ENCODE peak calls at places on chromosomes 13 and 19, in seven cellular contexts. D, Q, Y, F, S, G and E are unnamed samples.

GRCh38 chr13:110298566-110299321 is 8.2 kb downstream of the COL4A1 start:
- DNase-seq in S (no peak), Y (peak), G (no peak), F (no peak), D (no peak), Q (no peak), E (no peak)

GRCh38 chr13:94305934-94306333 is 173.5 kb downstream of the DCT start:
- DNase-seq in Q (no peak), F (no peak), S (no peak), G (no peak), Y (no peak), D (no peak), E (no peak)

GRCh38 chr19:55105237-55105636 is 12.2 kb downstream of the PPP1R12C start:
- DNase-seq in G (no peak), D (no peak), Q (no peak), S (no peak), Y (no peak), F (no peak), E (no peak)

GRCh38 chr13:28475916-28476725 is 18.8 kb downstream of the FLT1 start:
- DNase-seq in D (no peak), F (no peak), Q (no peak), G (no peak), S (no peak), Y (no peak), E (no peak)

GRCh38 chr13:36766295-36766694 is 52.7 kb upstream of the RFXAP start:
- DNase-seq in F (no peak), S (no peak), G (no peak), Y (no peak), Q (no peak), D (no peak), E (no peak)

GRCh38 chr13:23433171-23434153 is at the start of gene SACS:
- DNase-seq in D (no peak), Q (no peak), Y (no peak), F (no peak), S (no peak), G (no peak), E (no peak)

GRCh38 chr13:110398564-110399507 is 91.8 kb downstream of the COL4A2 start:
- DNase-seq in Q (no peak), G (no peak), F (no peak), S (no peak), Y (no peak), D (no peak), E (no peak)

GRCh38 chr19:34120846-34121639 is 51.3 kb upstream of the LSM14A start:
- DNase-seq in S (no peak), F (peak), G (no peak), Q (no peak), D (no peak), Y (no peak), E (peak)

GRCh38 chr19:3983936-3984583 is 1.2 kb downstream of the EEF2 start:
- DNase-seq in D (no peak), F (peak), Y (peak), G (peak), S (no peak), Q (no peak), E (no peak)

GRCh38 chr19:44725251-44725650 is 23.3 kb upstream of the BCL3 start:
- DNase-seq in G (peak), F (no peak), S (no peak), D (no peak), Y (no peak), Q (no peak), E (peak)

DNA sequence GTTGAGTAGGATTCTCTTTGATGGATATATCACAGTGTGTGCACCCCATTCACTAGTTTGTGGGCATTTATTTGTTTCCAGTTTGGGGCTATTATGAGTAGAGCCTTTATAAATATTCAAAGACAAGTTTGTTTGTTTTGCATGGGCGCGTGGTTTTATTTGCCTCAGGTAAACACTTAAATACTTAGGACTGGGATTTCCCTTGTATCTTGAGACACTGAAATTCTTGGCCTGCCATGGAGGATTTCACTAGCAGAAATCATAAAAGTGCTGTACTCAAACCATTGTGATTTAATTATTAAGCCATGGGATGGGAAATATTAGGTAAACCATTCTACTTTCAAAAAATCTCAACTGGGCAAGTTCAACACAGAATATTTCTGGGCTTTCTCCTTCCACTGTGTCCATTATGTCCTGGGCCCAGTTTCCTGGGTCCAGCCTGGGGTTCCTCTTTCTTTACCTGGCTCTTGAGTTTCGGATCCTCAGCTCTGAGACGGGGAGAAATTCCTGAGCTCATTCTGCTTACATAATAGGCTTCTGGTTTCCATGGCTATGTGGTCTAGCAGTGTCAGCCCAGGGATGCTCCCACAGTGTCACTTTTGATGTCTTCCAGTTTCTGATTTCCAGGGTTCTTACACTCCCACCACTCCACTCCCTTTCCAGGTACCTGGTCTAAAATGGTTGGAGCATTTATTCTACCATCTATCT is 14.4 kb downstream of the MYO16 start:
- DNase-seq in G (no peak), Y (no peak), S (no peak), F (no peak), D (no peak), Q (no peak), E (no peak)
- TF ChIP-seq CTCF in G (no peak), Y (no peak), S (no peak), F (no peak), D (no peak), Q (no peak), E (no peak)

DNA sequence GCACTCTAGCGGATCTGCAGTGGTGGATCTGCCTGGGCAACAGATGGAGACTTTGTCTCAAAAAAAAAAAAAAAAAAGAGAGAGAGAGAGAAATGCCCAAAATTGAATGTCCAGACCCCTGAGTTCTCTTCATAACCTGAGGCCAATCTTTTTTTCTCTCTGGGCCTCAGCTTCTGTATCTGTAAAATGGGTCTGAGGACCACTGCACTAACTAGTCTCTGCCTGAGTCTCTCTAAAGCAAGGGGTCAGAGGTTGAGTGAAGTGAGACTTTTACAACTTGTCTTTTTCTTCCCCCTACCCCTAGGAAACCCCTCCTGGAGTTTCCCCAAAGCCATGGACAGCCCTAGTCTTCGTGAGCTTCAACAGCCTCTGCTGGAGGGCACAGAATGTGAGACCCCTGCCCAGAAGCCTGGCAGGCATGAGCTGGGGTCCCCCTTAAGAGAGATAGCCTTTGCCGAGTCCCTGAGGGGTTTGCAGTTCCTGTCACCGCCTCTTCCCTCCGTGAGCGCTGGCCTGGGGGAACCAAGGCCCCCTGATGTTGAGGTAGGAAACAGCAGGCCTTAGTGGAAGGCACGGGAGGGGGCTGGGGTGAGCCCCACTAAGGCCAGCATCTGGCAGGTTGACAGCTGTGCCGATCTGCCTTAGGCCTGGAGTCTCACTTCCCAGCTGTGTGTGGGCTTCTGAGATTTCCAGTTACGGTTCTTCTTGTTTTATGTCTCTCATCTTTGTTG is 1.8 kb downstream of the TMEM91 start:
- DNase-seq in G (no peak), F (peak), Q (no peak), S (no peak), D (no peak), Y (no peak), E (no peak)
- TF ChIP-seq CTCF in G (no peak), F (peak), Q (no peak), S (peak), D (no peak), Y (no peak), E (no peak)

DNA sequence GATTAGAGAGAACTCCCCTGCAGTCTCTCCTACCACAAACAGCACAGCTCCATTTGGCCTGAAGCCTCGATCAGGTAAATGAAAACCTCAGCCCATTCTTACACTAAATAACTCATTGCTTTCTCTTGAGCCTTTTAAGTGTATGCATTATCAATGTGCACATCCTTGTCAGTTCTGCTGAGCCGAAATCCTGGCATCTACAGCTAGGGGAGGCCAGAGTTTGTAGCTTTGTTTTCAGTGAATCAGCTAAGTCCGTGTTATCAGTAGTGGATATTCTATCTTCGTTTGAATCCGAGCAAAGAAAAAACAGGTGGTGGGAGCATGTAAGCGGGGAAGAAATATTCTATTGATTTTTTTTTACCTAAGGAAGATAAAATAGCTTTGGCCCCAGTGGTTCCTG is 84.4 kb downstream of the ESD start:
- DNase-seq in D (no peak), Y (no peak), G (no peak), F (no peak), S (no peak), Q (no peak), E (no peak)
- TF ChIP-seq CTCF in D (no peak), Y (no peak), G (no peak), F (no peak), S (no peak), Q (no peak), E (no peak)

DNA sequence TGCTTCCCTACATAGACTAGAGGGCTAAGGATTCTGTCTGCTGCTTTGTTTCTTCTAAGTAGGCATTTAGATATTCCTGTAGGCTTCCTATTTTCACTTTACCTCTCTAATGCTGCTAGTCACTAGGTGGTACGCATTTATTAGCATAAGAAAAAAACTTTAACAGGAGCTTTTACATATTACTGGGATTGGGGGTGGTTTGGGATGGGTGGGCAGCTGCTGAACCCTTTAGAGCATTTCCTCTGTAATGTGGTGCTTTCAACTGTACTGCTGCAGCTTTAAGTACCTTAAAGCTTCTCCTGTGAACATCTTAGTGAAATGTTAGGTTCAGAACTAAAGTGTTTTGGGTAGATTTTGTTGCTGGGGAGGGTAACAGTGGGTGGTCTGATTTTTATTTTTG is 92.6 kb downstream of the ZNF486 start:
- DNase-seq in Y (no peak), Q (no peak), G (no peak), D (no peak), S (no peak), F (no peak), E (no peak)
- TF ChIP-seq CTCF in Y (no peak), Q (no peak), G (no peak), D (no peak), S (no peak), F (no peak), E (no peak)